ENCODE peak calls at places on chromosomes 3 and 15, in nine cellular contexts. X is prostate gland; L is CD4-positive, CD25-positive, alpha-beta regulatory T cell; N is right atrium auricular region; U is pancreas; K is BE2C; F is Peyer's patch; A is mesenchymal stem cell; G is endodermal cell. W is an unnamed sample.

GRCh38 chr15:48928877-48929538 is 34.7 kb downstream of the SHC4 start:
- DNase-seq in X (no peak), L (peak; percentile 8), N (no peak), U (no peak), K (no peak), F (no peak), A (no peak), G (no peak), W (no peak)

GRCh38 chr3:122415762-122416654 is at the start of gene WDR5B:
- DNase-seq in X (peak; percentile 97), L (peak; percentile 98), N (peak; percentile 99), U (peak; percentile 97), K (peak; percentile 97), F (peak; percentile 99), A (peak; percentile 98), G (peak; percentile 99), W (peak; percentile 97)

GRCh38 chr3:124401841-124402240 is 328.4 kb upstream of the UMPS start:
- DNase-seq in X (no peak), L (no peak), N (no peak), U (no peak), K (no peak), F (no peak), A (peak; percentile 61), G (no peak), W (no peak)

GRCh38 chr3:75341324-75342067 is 322.6 kb upstream of the FRG2C start:
- DNase-seq in X (no peak), L (no peak), N (no peak), U (no peak), K (no peak), F (no peak), A (no peak), G (peak; percentile 83), W (no peak)

GRCh38 chr3:94525039-94525438 is 462.2 kb downstream of the NSUN3 start:
- DNase-seq in X (peak; percentile 24), L (no peak), N (no peak), U (no peak), K (peak; percentile 43), F (no peak), A (peak; percentile 17), G (peak; percentile 51), W (no peak)

GRCh38 chr3:15538345-15538744 is 16.8 kb upstream of the COLQ start:
- DNase-seq in X (no peak), L (peak; percentile 18), N (no peak), U (no peak), K (no peak), F (no peak), A (no peak), G (no peak), W (no peak)

GRCh38 chr3:41026394-41027177 is 172.7 kb upstream of the CTNNB1 start:
- DNase-seq in X (no peak), L (no peak), N (peak; percentile 92), U (peak; percentile 9), K (peak; percentile 71), F (peak; percentile 54), A (peak; percentile 98), G (peak; percentile 54), W (peak; percentile 39)

GRCh38 chr3:42780892-42781700 is 8.0 kb upstream of the CCDC13 start:
- DNase-seq in X (peak; percentile 37), L (peak; percentile 86), N (peak; percentile 26), U (no peak), K (peak; percentile 15), F (no peak), A (peak; percentile 81), G (no peak), W (no peak)

GRCh38 chr15:68515371-68516095 is 63.3 kb upstream of the CORO2B start:
- DNase-seq in X (no peak), L (no peak), N (no peak), U (no peak), K (no peak), F (no peak), A (no peak), G (no peak), W (no peak)

GRCh38 chr3:165195226-165195625 is 958 bp downstream of the SLITRK3 start:
- DNase-seq in X (no peak), L (no peak), N (no peak), U (no peak), K (no peak), F (no peak), A (peak; percentile 10), G (peak; percentile 68), W (no peak)

GRCh38 chr3:4996223-4996765 is 17.1 kb downstream of the BHLHE40 start:
- DNase-seq in X (no peak), L (no peak), N (peak; percentile 58), U (no peak), K (no peak), F (peak; percentile 29), A (no peak), G (peak; percentile 35), W (no peak)
- H3K4me1 ChIP-seq in X (no peaks in the 10 kb centered on the region), L (no peaks in the 10 kb centered on the region), N (no peaks in the 10 kb centered on the region), U (no peaks in the 10 kb centered on the region), K (no peaks in the 10 kb centered on the region), F (no peaks in the 10 kb centered on the region), A (peaks cover 14% of the 10 kb centered on the region), G (peaks cover 18% of the 10 kb centered on the region), W (no peaks in the 10 kb centered on the region)

GRCh38 chr15:40512440-40512839 is 41.7 kb downstream of the CHST14 start:
- DNase-seq in X (no peak), L (no peak), N (no peak), U (no peak), K (no peak), F (peak; percentile 37), A (no peak), G (peak; percentile 28), W (no peak)

GRCh38 chr15:40508216-40508615 is 37.4 kb downstream of the CHST14 start:
- DNase-seq in X (no peak), L (no peak), N (no peak), U (no peak), K (no peak), F (no peak), A (no peak), G (no peak), W (no peak)

GRCh38 chr15:40510201-40510600 is 39.4 kb downstream of the CHST14 start:
- DNase-seq in X (no peak), L (no peak), N (no peak), U (no peak), K (no peak), F (no peak), A (no peak), G (peak; percentile 30), W (no peak)

GRCh38 chr15:40511093-40511471 is 40.3 kb downstream of the CHST14 start:
- DNase-seq in X (no peak), L (peak; percentile 20), N (no peak), U (no peak), K (no peak), F (peak; percentile 56), A (no peak), G (no peak), W (no peak)

DNA sequence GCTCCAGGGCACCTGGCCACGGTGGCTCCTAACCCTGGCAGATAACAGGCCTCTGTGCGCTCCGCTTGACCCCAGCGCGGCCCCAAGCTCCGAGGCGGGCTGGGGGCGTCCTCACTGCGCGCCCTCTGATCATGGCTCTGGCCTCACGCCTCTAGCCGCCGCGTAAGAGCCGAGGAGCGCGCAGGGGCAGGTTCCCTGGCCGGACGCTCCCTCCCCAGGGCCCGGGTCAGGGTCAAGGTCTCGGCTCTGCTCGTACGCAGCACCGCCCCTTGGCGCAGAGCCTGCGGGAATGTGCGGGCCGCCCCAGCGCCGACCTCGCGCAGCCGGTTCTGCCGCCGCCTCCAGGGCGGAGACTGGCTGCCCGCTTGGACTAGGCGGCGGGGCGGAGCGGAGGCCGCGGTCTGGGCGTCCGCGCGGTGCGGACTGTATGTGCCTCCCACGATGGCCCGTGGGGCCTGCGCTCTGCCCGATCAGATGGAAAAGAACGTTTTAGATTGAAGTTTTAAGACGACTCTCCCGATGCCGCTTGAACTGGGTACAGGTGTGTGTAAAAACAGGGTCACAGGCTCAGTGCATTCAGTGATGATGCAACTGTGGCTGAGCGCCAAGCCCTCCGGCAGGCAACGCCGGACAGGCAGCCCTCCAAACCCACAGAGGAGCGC is 40.8 kb downstream of the CHST14 start:
- DNase-seq in X (peak; percentile 52), L (peak; percentile 7), N (no peak), U (peak; percentile 79), K (peak; percentile 70), F (peak; percentile 77), A (peak; percentile 57), G (peak; percentile 93), W (peak; percentile 94)
- H3K4me1 ChIP-seq in X (no peaks in the 10 kb centered on the region), L (peaks cover 17% of the 10 kb centered on the region), N (no peaks in the 10 kb centered on the region), U (no peaks in the 10 kb centered on the region), K (peaks cover 3% of the 10 kb centered on the region), F (peaks cover 13% of the 10 kb centered on the region), A (peaks cover 17% of the 10 kb centered on the region), G (no peaks in the 10 kb centered on the region), W (peaks cover 6% of the 10 kb centered on the region)

GRCh38 chr15:43955140-43955539 is 128.3 kb downstream of the WDR76 start:
- DNase-seq in X (no peak), L (no peak), N (no peak), U (no peak), K (no peak), F (no peak), A (no peak), G (no peak), W (no peak)

GRCh38 chr15:43954181-43954621 is 127.4 kb downstream of the WDR76 start:
- DNase-seq in X (no peak), L (no peak), N (no peak), U (no peak), K (no peak), F (no peak), A (no peak), G (no peak), W (no peak)

GRCh38 chr15:43948691-43949325 is 122.0 kb downstream of the WDR76 start:
- DNase-seq in X (no peak), L (peak; percentile 55), N (no peak), U (no peak), K (no peak), F (no peak), A (no peak), G (no peak), W (no peak)

GRCh38 chr15:43953402-43953801 is 126.6 kb downstream of the WDR76 start:
- DNase-seq in X (no peak), L (peak; percentile 5), N (no peak), U (no peak), K (no peak), F (no peak), A (no peak), G (no peak), W (no peak)

DNA sequence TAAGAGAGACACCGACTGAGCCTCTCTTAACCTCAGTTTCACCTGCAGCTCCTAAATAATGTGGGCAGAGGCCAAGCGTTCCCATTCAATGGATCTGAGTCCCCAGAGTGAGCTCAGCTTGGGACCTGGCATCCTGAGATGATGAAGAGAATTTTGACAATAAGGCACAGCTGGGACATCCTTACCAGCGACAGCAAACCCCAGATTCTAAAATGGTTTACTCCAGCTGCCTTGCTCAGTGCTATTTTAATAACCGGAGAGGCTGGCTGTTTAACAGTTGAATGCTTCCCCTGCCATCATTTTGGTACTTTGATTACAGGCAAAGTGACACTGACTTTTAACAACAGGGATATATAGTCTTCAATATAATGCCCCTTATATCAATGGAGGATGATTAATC is 123.7 kb downstream of the WDR76 start:
- DNase-seq in X (no peak), L (no peak), N (no peak), U (no peak), K (no peak), F (no peak), A (no peak), G (no peak), W (no peak)
- H3K4me1 ChIP-seq in X (no peaks in the 10 kb centered on the region), L (no peaks in the 10 kb centered on the region), N (no peaks in the 10 kb centered on the region), U (no peaks in the 10 kb centered on the region), K (no peaks in the 10 kb centered on the region), F (no peaks in the 10 kb centered on the region), A (peaks cover 7% of the 10 kb centered on the region), G (no peaks in the 10 kb centered on the region), W (no peaks in the 10 kb centered on the region)

DNA sequence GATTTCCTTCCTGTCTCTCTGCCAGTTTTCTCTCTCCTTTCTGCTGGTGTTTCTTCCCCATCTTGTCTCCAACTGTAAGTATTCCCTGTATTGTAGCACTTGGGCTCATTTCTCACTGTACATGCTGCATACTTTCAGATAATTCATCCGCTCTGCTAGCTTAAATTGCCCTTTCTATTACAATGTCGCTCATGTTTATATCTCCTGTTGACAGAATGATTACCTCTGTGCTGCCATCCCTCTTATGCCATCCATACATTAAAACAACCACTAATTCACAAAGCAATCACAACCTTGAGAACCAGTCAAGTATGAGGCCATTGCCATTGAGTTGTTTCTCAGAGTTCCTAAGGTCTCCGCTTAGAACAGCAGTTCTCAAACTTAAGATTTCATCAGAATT is 107.5 kb upstream of the SOX2 start:
- DNase-seq in X (no peak), L (no peak), N (no peak), U (no peak), K (no peak), F (no peak), A (no peak), G (no peak), W (no peak)
- H3K4me1 ChIP-seq in X (no peaks in the 10 kb centered on the region), L (no peaks in the 10 kb centered on the region), N (no peaks in the 10 kb centered on the region), U (no peaks in the 10 kb centered on the region), K (no peaks in the 10 kb centered on the region), F (no peaks in the 10 kb centered on the region), A (no peaks in the 10 kb centered on the region), G (no peaks in the 10 kb centered on the region), W (no peaks in the 10 kb centered on the region)